ENCODE peak calls at places on chromosomes 2 and 18, in seven cellular contexts. X is SK-N-SH, G is K562, O is HCT116, J is HepG2, P is GM12878, U is H1. H is an unnamed sample.

GRCh38 chr2:133957724-133958123 is 296.1 kb upstream of the MGAT5 start:
- DNase-seq in O (no peak), P (no peak), G (no peak), X (no peak), U (no peak), J (no peak), H (no peak)

GRCh38 chr2:60958800-60959199 is 58.7 kb upstream of the PEX13 start:
- DNase-seq in X (no peak), U (no peak), J (no peak), P (no peak), G (no peak), O (no peak), H (no peak)

GRCh38 chr2:205148756-205149155 is 533.5 kb upstream of the NRP2 start:
- DNase-seq in X (no peak), P (no peak), O (no peak), G (no peak), U (no peak), J (no peak), H (no peak)

GRCh38 chr2:212923393-212923792 is 228.0 kb downstream of the IKZF2 start:
- DNase-seq in U (no peak), X (no peak), G (no peak), J (no peak), P (no peak), O (no peak), H (no peak)

GRCh38 chr2:46131-46470 is 204 bp downstream of the FAM110C start:
- DNase-seq in P (no peak), G (no peak), J (no peak), X (peak; percentile 65), U (no peak), O (no peak), H (no peak)

GRCh38 chr2:140577453-140577852 is 1553.4 kb downstream of the LRP1B start:
- DNase-seq in X (no peak), G (no peak), U (no peak), O (no peak), P (no peak), J (no peak), H (no peak)

GRCh38 chr2:125456851-125457250 is 1199.1 kb upstream of the GYPC start:
- DNase-seq in U (no peak), G (no peak), O (no peak), X (no peak), P (no peak), J (no peak), H (no peak)

GRCh38 chr18:74283255-74283554 is 8.6 kb downstream of the CYB5A start:
- DNase-seq in U (no peak), G (no peak), O (no peak), X (no peak), P (no peak), J (no peak), H (no peak)

GRCh38 chr18:26549103-26549485 is 741 bp upstream of the KCTD1 start:
- DNase-seq in J (no peak), G (no peak), X (peak; percentile 69), O (no peak), U (peak; percentile 74), P (no peak), H (peak; percentile 16)

GRCh38 chr2:46943881-46944798 is 28.5 kb upstream of the MCFD2 start:
- DNase-seq in X (no peak), J (no peak), U (no peak), P (peak; percentile 84), O (no peak), G (no peak), H (no peak)

GRCh38 chr2:134020608-134021007 is 233.3 kb upstream of the MGAT5 start:
- DNase-seq in O (no peak), J (no peak), P (peak; percentile 51), G (no peak), U (no peak), X (no peak), H (no peak)

GRCh38 chr2:101571951-101572350 is 97.0 kb upstream of the RFX8 start:
- DNase-seq in J (no peak), P (no peak), X (no peak), G (no peak), U (no peak), O (no peak), H (no peak)

GRCh38 chr18:34531110-34531509 is 179.0 kb upstream of the DTNA start:
- DNase-seq in O (no peak), U (no peak), J (no peak), X (no peak), G (no peak), P (no peak), H (no peak)

GRCh38 chr2:167331636-167332232 is 443.5 kb downstream of the XIRP2 start:
- DNase-seq in X (peak; percentile 12), J (peak; percentile 11), P (no peak), U (peak; percentile 85), G (no peak), O (no peak), H (no peak)

GRCh38 chr2:63406641-63407040 is 181.6 kb downstream of the WDPCP start:
- DNase-seq in O (no peak), G (no peak), U (no peak), J (no peak), P (no peak), X (no peak), H (no peak)

GRCh38 chr2:151241224-151241623 is 20.4 kb downstream of the RBM43 start:
- DNase-seq in P (no peak), O (no peak), G (no peak), U (no peak), X (no peak), J (no peak), H (no peak)

GRCh38 chr2:235807347-235807746 is 313.5 kb downstream of the AGAP1 start:
- DNase-seq in O (no peak), X (no peak), P (no peak), U (peak; percentile 65), G (no peak), J (no peak), H (no peak)

DNA sequence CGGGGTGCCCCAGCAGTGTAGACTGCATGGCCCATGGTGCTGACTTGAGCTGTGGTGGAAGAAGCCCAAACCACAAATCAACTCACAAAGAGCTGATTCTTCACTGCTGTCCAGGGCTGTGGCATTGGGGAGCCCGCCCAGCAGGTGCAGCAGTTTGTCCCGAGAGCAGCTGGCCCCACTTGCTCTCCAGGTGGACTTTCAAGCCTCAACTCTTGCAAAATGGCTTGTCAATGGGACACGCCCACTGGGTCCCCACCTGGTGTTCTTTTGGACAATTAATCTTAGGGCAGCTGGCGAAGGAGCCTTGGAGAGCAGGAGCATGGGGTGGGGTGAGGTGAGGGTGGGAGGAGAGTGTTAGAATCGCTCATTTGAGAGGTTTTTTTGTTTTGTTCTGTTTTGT is 117.9 kb downstream of the MYCN start:
- DNase-seq in U (no peak), G (no peak), O (no peak), X (no peak), P (no peak), J (no peak), H (no peak)
- TF ChIP-seq JUND in U (no peak), G (no peak), O (no peak), X (no peak), P (no peak), J (no peak), H (no peak)

DNA sequence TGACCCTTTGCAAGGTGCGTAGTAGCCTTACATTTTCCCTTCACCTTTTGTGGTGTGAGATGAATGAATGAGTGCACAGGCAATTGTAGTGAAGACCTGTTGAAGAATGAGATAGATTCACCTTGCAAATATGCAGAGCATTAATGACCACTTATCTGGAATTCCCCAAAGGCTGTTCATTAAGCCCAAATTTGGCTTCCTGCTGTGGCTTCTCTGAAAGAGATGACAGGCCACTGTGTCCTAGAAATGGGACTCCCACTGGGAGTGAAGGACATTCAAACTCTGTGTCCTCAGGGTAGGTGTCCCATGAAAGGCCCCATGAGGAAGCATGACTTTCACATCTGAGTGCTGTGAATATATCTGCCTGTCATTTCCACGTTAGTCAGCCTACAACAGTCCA is 1821.8 kb upstream of the PIK3C3 start:
- DNase-seq in P (no peak), G (no peak), U (no peak), J (no peak), X (no peak), O (no peak), H (no peak)
- TF ChIP-seq JUND in P (no peak), G (no peak), U (no peak), J (no peak), X (no peak), O (no peak), H (no peak)

DNA sequence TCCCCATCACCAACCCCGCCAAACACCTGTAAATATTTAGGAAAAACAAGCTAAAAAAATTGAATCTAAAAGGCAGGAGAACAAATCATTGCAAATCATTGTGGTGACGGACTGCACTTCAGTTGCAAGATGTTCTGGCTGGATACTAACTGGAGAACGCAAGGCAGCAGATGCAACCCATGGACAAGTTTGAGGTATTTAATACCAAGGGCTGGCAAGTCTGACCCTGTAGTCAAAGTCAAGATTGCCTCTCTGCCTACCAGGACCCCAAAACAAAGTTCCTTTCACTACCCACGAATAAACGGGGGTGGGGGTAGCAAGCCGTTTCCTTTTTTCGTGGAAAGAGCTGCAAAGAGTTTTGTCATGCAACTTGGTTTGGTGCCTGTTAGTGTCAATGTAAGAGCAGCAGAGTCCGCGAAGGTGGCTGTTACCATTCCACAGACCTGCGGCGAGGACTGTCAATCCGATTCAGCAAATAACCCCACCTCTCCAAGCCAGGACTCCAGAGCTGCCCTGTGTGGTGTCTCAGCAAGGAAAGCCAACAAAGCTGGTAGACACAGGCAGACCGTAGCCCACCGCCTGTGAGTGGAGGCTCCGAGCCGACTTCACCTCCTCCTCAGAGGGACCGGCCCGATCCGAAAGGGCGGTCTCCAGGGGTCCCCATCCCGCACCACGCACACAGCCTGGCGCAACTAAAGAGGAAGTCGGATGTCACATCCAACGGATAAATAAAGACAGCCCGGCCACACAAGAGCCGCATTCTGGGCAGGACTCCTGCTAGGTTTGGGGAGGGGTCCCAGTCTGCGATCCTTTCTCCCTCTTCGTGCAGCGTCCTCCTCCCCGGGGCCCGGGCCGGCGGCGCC is 980 bp downstream of the ANKRD44 start:
- DNase-seq in U (peak; percentile 57), O (no peak), X (peak; percentile 29), P (no peak), J (no peak), G (no peak), H (peak; percentile 44)
- TF ChIP-seq JUND in U (no peak), O (no peak), X (no peak), P (no peak), J (no peak), G (no peak), H (no peak)

GRCh38 chr2:179336782-179337534 is 72.3 kb upstream of the SESTD1 start:
- DNase-seq in U (no peak), J (no peak), G (no peak), X (no peak), O (no peak), P (no peak), H (no peak)

GRCh38 chr2:179332903-179333302 is 68.3 kb upstream of the SESTD1 start:
- DNase-seq in X (no peak), U (no peak), O (no peak), J (peak; percentile 61), G (no peak), P (no peak), H (no peak)

GRCh38 chr2:179331066-179331465 is 66.4 kb upstream of the SESTD1 start:
- DNase-seq in G (no peak), P (no peak), U (no peak), J (no peak), X (no peak), O (no peak), H (no peak)

GRCh38 chr2:179338681-179339080 is 74.0 kb upstream of the SESTD1 start:
- DNase-seq in U (no peak), P (no peak), G (no peak), J (no peak), X (no peak), O (no peak), H (no peak)

DNA sequence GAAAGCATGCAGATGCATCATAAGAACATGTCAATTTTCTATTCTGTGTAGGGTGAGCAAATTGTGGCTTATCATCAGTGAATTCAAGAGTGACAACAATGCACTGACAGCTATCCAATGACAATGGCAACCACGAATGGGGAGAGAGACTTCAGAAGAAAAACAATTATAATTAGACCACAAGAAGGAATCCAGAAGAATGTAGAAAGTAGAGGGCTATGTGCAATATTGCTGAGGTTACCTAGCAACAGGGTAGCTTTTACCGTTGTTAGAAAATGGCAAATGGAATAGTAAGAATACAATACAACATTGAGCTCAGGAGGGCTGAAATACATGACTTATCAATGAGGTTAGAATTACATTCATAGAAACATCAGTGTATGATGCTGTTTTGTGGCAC is 71.1 kb upstream of the SESTD1 start:
- DNase-seq in O (no peak), G (no peak), P (no peak), X (no peak), U (no peak), J (no peak), H (no peak)
- TF ChIP-seq JUND in O (no peak), G (no peak), P (no peak), X (no peak), U (no peak), J (no peak), H (no peak)

H was measured in T47D.